ENCODE peak calls at places on chromosomes 13 and 19, in four cellular contexts. L, H, A and Z are unnamed samples.

GRCh38 chr13:79393564-79394249 is 12.3 kb downstream of the RBM26 start:
- DNase-seq in A (peak), L (peak), H (no peak), Z (no peak)

GRCh38 chr13:39602614-39603366 is at the start of gene LHFPL6:
- DNase-seq in H (no peak), A (peak), L (peak), Z (peak)

GRCh38 chr13:24463078-24463477 is 49.5 kb downstream of the PARP4 start:
- DNase-seq in H (no peak), A (no peak), L (no peak), Z (no peak)

GRCh38 chr19:54192972-54193371 is 1.9 kb downstream of the TSEN34 start:
- DNase-seq in A (no peak), H (no peak), L (no peak), Z (no peak)

GRCh38 chr13:41780736-41781708 is 179.9 kb downstream of the VWA8 start:
- DNase-seq in H (no peak), A (no peak), L (no peak), Z (peak)

GRCh38 chr13:61410669-61411297 is 4.9 kb downstream of the PCDH20 start:
- DNase-seq in H (peak), A (no peak), L (peak), Z (peak)

GRCh38 chr19:18225702-18226468 is at the start of gene PDE4C:
- DNase-seq in L (no peak), A (no peak), H (no peak), Z (peak)

GRCh38 chr13:51934461-51935087 is 72.8 kb downstream of the CCDC70 start:
- DNase-seq in A (no peak), H (no peak), L (no peak), Z (no peak)

GRCh38 chr19:50703915-50704548 is 15.6 kb downstream of the SHANK1 start:
- DNase-seq in A (no peak), L (no peak), H (no peak), Z (peak)

GRCh38 chr19:294819-295686 is 3.9 kb upstream of the PLPP2 start:
- DNase-seq in A (no peak), H (no peak), L (no peak), Z (peak)